ENCODE peak calls at places on chromosomes 2 and 18, in four cellular contexts. F is H9, D is IMR-90, S is neuronal stem cell. N is an unnamed sample.

GRCh38 chr2:82234283-82234682 is 1929.7 kb upstream of the LRRTM1 start:
- DNase-seq in F (peak; percentile 22), D (no peak), S (no peak), N (no peak)

GRCh38 chr2:145654746-145655145 is 1134.8 kb upstream of the ZEB2 start:
- DNase-seq in D (no peak), S (no peak), F (no peak), N (no peak)

GRCh38 chr18:9366126-9366714 is 31.6 kb downstream of the TWSG1 start:
- DNase-seq in F (peak; percentile 82), S (peak; percentile 4), D (peak; percentile 40), N (peak; percentile 59)

GRCh38 chr2:174503161-174503809 is 16.5 kb upstream of the GPR155 start:
- DNase-seq in F (no peak), S (no peak), D (no peak), N (no peak)

GRCh38 chr2:139645617-139646016 is 865.4 kb upstream of the NXPH2 start:
- DNase-seq in D (no peak), F (no peak), S (no peak), N (no peak)

GRCh38 chr18:79784965-79785770 is 12.6 kb upstream of the KCNG2 start:
- DNase-seq in F (no peak), S (no peak), D (peak; percentile 32), N (no peak)

GRCh38 chr2:38152913-38153312 is 77.0 kb upstream of the CYP1B1 start:
- DNase-seq in F (no peak), S (no peak), D (no peak), N (no peak)

GRCh38 chr2:2547451-2547850 is 216.4 kb upstream of the MYT1L start:
- DNase-seq in D (no peak), F (no peak), S (no peak), N (no peak)

GRCh38 chr2:5076599-5076998 is 615.6 kb upstream of the SOX11 start:
- DNase-seq in D (no peak), S (no peak), F (peak; percentile 56), N (no peak)

GRCh38 chr18:56358608-56359007 is 279.8 kb downstream of the TXNL1 start:
- DNase-seq in F (no peak), D (no peak), S (no peak), N (no peak)

GRCh38 chr2:19900536-19901200 is 1.1 kb downstream of the TTC32 start:
- DNase-seq in F (no peak), D (no peak), S (no peak), N (no peak)

GRCh38 chr2:71690876-71691275 is 237.5 kb downstream of the DYSF start:
- DNase-seq in F (no peak), S (no peak), D (no peak), N (no peak)

GRCh38 chr2:33441235-33441810 is 35.1 kb upstream of the RASGRP3 start:
- DNase-seq in D (peak; percentile 78), F (peak; percentile 65), S (peak; percentile 26), N (no peak)

GRCh38 chr2:229852565-229852964 is 69.2 kb downstream of the TRIP12 start:
- DNase-seq in D (peak; percentile 87), S (no peak), F (no peak), N (no peak)

GRCh38 chr2:15298769-15299168 is 262.4 kb downstream of the NBAS start:
- DNase-seq in S (no peak), F (no peak), D (peak; percentile 90), N (no peak)

GRCh38 chr2:11677146-11678055 is 7.4 kb upstream of the NTSR2 start:
- DNase-seq in D (no peak), S (no peak), F (peak; percentile 77), N (peak; percentile 69)

GRCh38 chr2:200379481-200380120 is 73.1 kb downstream of the SPATS2L start:
- DNase-seq in S (no peak), D (no peak), F (no peak), N (no peak)

GRCh38 chr2:119367472-119368099 is 809 bp downstream of the DBI start:
- DNase-seq in S (peak; percentile 47), F (peak; percentile 75), D (no peak), N (no peak)

GRCh38 chr2:23381084-23381483 is 3.9 kb upstream of the KLHL29 start:
- DNase-seq in D (peak; percentile 77), S (no peak), F (no peak), N (no peak)

GRCh38 chr18:31648966-31649429 is 35.4 kb downstream of the B4GALT6 start:
- DNase-seq in S (no peak), D (peak; percentile 15), F (no peak), N (no peak)

GRCh38 chr18:75167759-75168211 is 41.2 kb downstream of the PTGR3 start:
- DNase-seq in D (peak; percentile 17), F (no peak), S (no peak), N (no peak)

GRCh38 chr2:165406053-165406628 is 63.4 kb upstream of the CSRNP3 start:
- DNase-seq in D (no peak), F (peak; percentile 60), S (peak; percentile 8), N (peak; percentile 34)

DNA sequence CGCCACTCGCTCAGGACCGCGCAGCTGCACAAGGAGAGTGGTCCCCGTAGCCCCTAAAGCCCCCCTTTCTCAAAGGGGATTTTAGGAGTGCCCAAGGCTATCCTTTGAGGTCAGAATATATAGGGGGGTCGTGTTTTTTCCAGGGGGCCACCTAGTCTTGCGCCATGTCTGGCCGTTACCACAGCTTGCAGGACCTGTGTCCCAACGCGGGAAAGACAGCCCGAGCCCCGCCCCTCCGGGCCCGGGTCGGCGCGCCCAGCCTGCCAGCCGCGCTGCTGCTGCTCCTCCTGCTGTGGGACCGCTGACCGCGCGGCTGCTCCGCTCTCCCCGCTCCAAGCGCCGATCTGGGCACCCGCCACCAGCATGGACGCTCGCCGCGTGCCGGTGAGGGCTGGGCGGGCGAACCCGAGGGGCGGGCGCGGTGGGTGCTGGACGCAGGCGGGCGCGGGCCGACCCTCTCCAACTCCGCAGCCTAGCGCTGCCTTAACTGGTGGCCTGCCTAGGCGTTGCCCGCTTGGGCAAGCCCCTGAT is at the start of gene CDCA7:
- DNase-seq in F (peak; percentile 82), D (peak; percentile 54), S (peak; percentile 78), N (peak; percentile 23)
- H3K4ac ChIP-seq in F (peak within 1 kb of the TSS; percentile 63), D (peak within 1 kb of the TSS; percentile 62), S (peak within 1 kb of the TSS; percentile 87), N (peak within 1 kb of the TSS; percentile 91)

GRCh38 chr2:10367472-10368439 is 65.1 kb downstream of the HPCAL1 start:
- DNase-seq in D (no peak), S (no peak), F (no peak), N (no peak)
- H3K4ac ChIP-seq in D (no peak overlapping the region), S (no peak overlapping the region), F (no peak overlapping the region), N (peak overlapping the region; percentile 69)

GRCh38 chr2:232053777-232054176 is 92.3 kb downstream of the DIS3L2 start:
- DNase-seq in S (no peak), D (no peak), F (peak; percentile 52), N (no peak)

GRCh38 chr2:232061265-232061664 is 99.8 kb downstream of the DIS3L2 start:
- DNase-seq in F (no peak), D (no peak), S (no peak), N (no peak)

DNA sequence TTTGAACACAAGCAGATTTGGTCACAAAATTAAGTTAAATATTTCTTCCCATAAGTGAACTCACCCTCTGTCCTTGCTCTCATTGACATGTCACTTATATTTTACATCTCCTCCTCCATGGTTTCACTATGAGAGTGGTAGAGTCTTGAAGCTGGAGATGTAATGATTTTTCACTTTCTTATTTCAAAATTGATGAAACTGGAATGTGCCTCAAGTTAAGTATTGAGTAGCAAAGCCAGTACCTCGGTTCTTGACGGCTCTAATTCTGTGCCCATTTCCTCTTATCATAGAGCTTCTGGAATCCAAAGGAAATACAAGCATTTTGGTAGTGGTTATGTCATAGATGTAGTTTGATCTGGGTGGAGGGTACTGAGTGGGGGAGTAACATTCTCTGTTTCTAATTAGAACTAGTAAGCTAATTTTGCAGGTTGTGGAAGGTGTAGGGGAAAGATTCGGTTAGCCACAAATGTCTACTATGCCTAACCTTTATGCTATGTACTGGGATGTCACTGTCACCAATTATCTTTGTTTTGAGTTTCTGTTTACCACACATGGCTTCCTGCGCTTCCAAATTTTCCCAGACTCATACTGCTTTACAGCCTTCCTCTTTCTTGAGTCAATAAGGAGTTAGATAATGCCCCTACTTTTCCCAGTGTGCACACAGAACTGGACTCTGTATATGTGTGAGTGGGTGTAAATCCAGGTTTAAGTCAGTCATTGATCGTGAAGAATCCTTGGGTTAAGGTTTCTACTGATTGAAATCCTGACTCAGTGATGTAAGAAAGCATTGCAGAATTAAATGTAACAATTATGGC is 96.8 kb downstream of the DIS3L2 start:
- DNase-seq in D (no peak), F (no peak), S (no peak), N (no peak)
- H3K4ac ChIP-seq in D (no peak overlapping the region), F (no peak overlapping the region), S (no peak overlapping the region), N (no peak overlapping the region)

GRCh38 chr2:215839309-215839708 is 174.0 kb downstream of the MREG start:
- DNase-seq in D (no peak), S (no peak), F (no peak), N (no peak)
- H3K4ac ChIP-seq in D (no peak overlapping the region), S (no peak overlapping the region), F (no peak overlapping the region), N (no peak overlapping the region)

GRCh38 chr2:235493402-235493774 is 455 bp upstream of the AGAP1 start:
- DNase-seq in F (no peak), D (peak; percentile 35), S (no peak), N (no peak)
- H3K4ac ChIP-seq in F (no peak overlapping the region), D (peak overlapping the region; percentile 81), S (no peak overlapping the region), N (peak overlapping the region; percentile 51)

GRCh38 chr2:217207387-217208010 is 347.6 kb upstream of the TNP1 start:
- DNase-seq in D (no peak), F (no peak), S (no peak), N (no peak)
- H3K4ac ChIP-seq in D (peak overlapping the region; percentile 44), F (no peak overlapping the region), S (no peak overlapping the region), N (peak overlapping the region; percentile 66)

GRCh38 chr2:88451647-88452150 is 794 bp downstream of the FOXI3 start:
- DNase-seq in D (no peak), S (peak; percentile 38), F (peak; percentile 41), N (peak; percentile 64)
- H3K4ac ChIP-seq in D (no peak overlapping the region), S (no peak overlapping the region), F (no peak overlapping the region), N (no peak overlapping the region)

N was measured in H1.